ENCODE peak calls at places on chromosome 1, in ten cellular contexts. M is breast epithelium; C is cardiac muscle cell; Y is fibroblast of lung; K is aorta; W is CD8-positive, alpha-beta memory T cell; N is MM.1S; L is HCT116; J is H1; Z is IMR-90. I is an unnamed sample.
A peak's percentile ranks its signal among the peaks of the same experiment; 100 is the strongest.

GRCh38 chr1:175470591-175470990 is 272.8 kb downstream of the TNR start:
- DNase-seq in N (no peak), Z (no peak), J (no peak), M (no peak), W (no peak), L (no peak), C (no peak), Y (no peak), K (no peak), I (no peak)

GRCh38 chr1:47688161-47688560 is 250.3 kb downstream of the FOXD2 start:
- DNase-seq in L (no peak), C (no peak), M (no peak), Y (no peak), J (peak; percentile 49), K (peak; percentile 62), W (no peak), Z (no peak), N (no peak), I (peak; percentile 57)

GRCh38 chr1:70093250-70093975 is 112.0 kb downstream of the LRRC40 start:
- DNase-seq in M (no peak), K (no peak), N (no peak), Z (no peak), J (no peak), W (no peak), C (no peak), L (no peak), Y (no peak), I (no peak)

GRCh38 chr1:88744142-88744541 is 60.1 kb downstream of the PKN2 start:
- DNase-seq in K (no peak), C (no peak), L (no peak), W (no peak), J (no peak), M (no peak), Z (no peak), N (no peak), Y (no peak), I (no peak)

GRCh38 chr1:211739671-211740411 is 64.4 kb upstream of the NEK2 start:
- DNase-seq in Z (no peak), W (peak; percentile 33), J (no peak), M (no peak), L (no peak), N (peak; percentile 88), C (no peak), K (no peak), Y (no peak), I (no peak)

GRCh38 chr1:114208106-114208505 is 54.4 kb upstream of the SYT6 start:
- DNase-seq in J (no peak), C (no peak), K (no peak), W (no peak), M (no peak), L (no peak), N (no peak), Y (no peak), Z (no peak), I (no peak)

GRCh38 chr1:197951089-197951488 is 33.9 kb downstream of the LHX9 start:
- DNase-seq in N (no peak), J (no peak), W (no peak), M (no peak), C (no peak), L (no peak), K (no peak), Z (no peak), Y (no peak), I (no peak)

GRCh38 chr1:14113841-14114567 is 414.0 kb downstream of the PRDM2 start:
- DNase-seq in N (peak; percentile 74), C (peak; percentile 73), Z (peak; percentile 13), W (no peak), L (no peak), M (peak; percentile 54), Y (peak; percentile 56), J (peak; percentile 77), K (no peak), I (peak; percentile 53)

GRCh38 chr1:111857251-111857651 is 101.5 kb downstream of the DDX20 start:
- DNase-seq in N (no peak), C (no peak), M (no peak), Z (no peak), J (no peak), K (no peak), W (no peak), Y (no peak), L (no peak), I (no peak)

GRCh38 chr1:180230791-180231505 is 884 bp downstream of the LHX4 start:
- DNase-seq in L (no peak), W (no peak), M (no peak), J (peak; percentile 78), N (peak; percentile 24), C (peak; percentile 65), Y (peak; percentile 70), K (peak; percentile 74), Z (peak; percentile 51), I (peak; percentile 55)

GRCh38 chr1:82762829-82763532 is 962.2 kb downstream of the ADGRL2 start:
- DNase-seq in J (no peak), C (no peak), L (no peak), W (no peak), N (no peak), K (no peak), Z (no peak), Y (no peak), M (no peak), I (no peak)

GRCh38 chr1:24865587-24865986 is 64.5 kb downstream of the RUNX3 start:
- DNase-seq in N (no peak), Z (no peak), L (no peak), C (no peak), W (no peak), M (no peak), K (peak; percentile 27), Y (no peak), J (no peak), I (no peak)

GRCh38 chr1:47794530-47794929 is 202.7 kb downstream of the TRABD2B start:
- DNase-seq in Y (no peak), M (no peak), C (no peak), Z (no peak), W (no peak), J (no peak), K (no peak), L (no peak), N (no peak), I (peak; percentile 98)

GRCh38 chr1:60068393-60069045 is 5.1 kb downstream of the C1orf87 start:
- DNase-seq in Z (no peak), K (no peak), C (no peak), L (no peak), N (no peak), M (no peak), W (no peak), Y (peak; percentile 60), J (no peak), I (no peak)

GRCh38 chr1:24709748-24710416 is 35.4 kb upstream of the CLIC4 start:
- DNase-seq in Y (no peak), J (no peak), Z (no peak), L (no peak), K (no peak), N (no peak), W (no peak), M (no peak), C (no peak), I (no peak)

GRCh38 chr1:230979952-230980351 is 1.1 kb downstream of the ARV1 start:
- DNase-seq in M (no peak), Y (no peak), C (no peak), J (no peak), K (no peak), Z (no peak), W (no peak), L (no peak), N (no peak), I (no peak)
- H3K4me3 ChIP-seq in M (no peak overlapping the region), Y (peak overlapping the region; percentile 87), C (peak overlapping the region; percentile 92), J (peak overlapping the region; percentile 93), K (no peak overlapping the region), Z (no peak overlapping the region), W (peak overlapping the region; percentile 83), L (peak overlapping the region; percentile 88), N (peak overlapping the region; percentile 83), I (peak overlapping the region; percentile 85)

GRCh38 chr1:26749458-26749857 is 38.3 kb upstream of the PIGV start:
- DNase-seq in C (no peak), W (no peak), N (no peak), J (no peak), K (no peak), M (no peak), Z (no peak), Y (no peak), L (no peak), I (no peak)

GRCh38 chr1:26745191-26745590 is 42.6 kb upstream of the PIGV start:
- DNase-seq in Y (peak; percentile 78), J (no peak), N (no peak), Z (peak; percentile 47), W (no peak), C (no peak), L (no peak), M (no peak), K (no peak), I (no peak)

GRCh38 chr1:26747048-26747447 is 40.7 kb upstream of the PIGV start:
- DNase-seq in J (no peak), L (no peak), Z (no peak), K (no peak), C (no peak), W (no peak), M (no peak), N (no peak), Y (no peak), I (no peak)

GRCh38 chr1:26744075-26744958 is 43.4 kb upstream of the PIGV start:
- DNase-seq in Y (peak; percentile 94), J (peak; percentile 59), L (peak; percentile 66), Z (peak; percentile 94), M (no peak), K (peak; percentile 82), W (peak; percentile 84), N (peak; percentile 99), C (peak; percentile 41), I (peak; percentile 77)

DNA sequence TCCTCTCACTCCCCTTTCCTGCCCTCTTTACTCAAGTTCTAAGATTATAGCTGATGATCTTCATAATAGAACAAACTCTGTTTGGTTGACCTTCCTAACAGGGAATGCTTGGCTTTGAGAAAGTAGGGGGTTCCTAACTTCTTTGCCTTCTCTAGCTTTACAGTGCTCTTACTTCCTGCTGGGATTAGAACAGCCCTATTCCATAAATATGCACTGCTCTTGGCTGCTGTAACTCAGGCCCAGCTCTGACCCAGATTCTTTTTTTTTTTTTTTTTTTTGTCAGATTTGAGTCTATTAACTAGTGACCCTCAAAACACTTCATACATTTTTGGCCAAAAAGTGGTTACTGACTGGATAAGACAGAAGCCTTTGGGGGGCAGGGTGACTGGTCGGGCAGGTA is 39.4 kb upstream of the PIGV start:
- DNase-seq in Y (no peak), N (no peak), C (no peak), L (no peak), Z (no peak), K (no peak), M (no peak), J (no peak), W (no peak), I (no peak)
- H3K27ac ChIP-seq in Y (no peak overlapping the region), N (no peak overlapping the region), C (peak overlapping the region; percentile 57), L (no peak overlapping the region), Z (no peak overlapping the region), K (peak overlapping the region; percentile 29), M (peak overlapping the region; percentile 50), J (no peak overlapping the region), W (no peak overlapping the region), I (no peak overlapping the region)

GRCh38 chr1:217133958-217134856 is 411.0 kb upstream of the ESRRG start:
- DNase-seq in M (no peak), N (no peak), W (no peak), C (peak; percentile 68), L (no peak), J (peak; percentile 63), Z (peak; percentile 21), Y (peak; percentile 35), K (no peak), I (no peak)
- H3K27me3 ChIP-seq in M (no peaks in the 10 kb centered on the region), N (peaks cover 8% of the 10 kb centered on the region), W (peaks cover 13% of the 10 kb centered on the region), C (peaks cover 73% of the 10 kb centered on the region), L (no peaks in the 10 kb centered on the region), J (peaks cover 76% of the 10 kb centered on the region), Z (peaks cover 50% of the 10 kb centered on the region), Y (peaks cover 20% of the 10 kb centered on the region), K (no peaks in the 10 kb centered on the region), I (no peaks in the 10 kb centered on the region)

GRCh38 chr1:38728176-38728908 is 131.2 kb downstream of the RRAGC start:
- DNase-seq in N (no peak), M (no peak), C (no peak), L (no peak), Z (peak; percentile 68), Y (peak; percentile 93), K (peak; percentile 88), J (peak; percentile 58), W (no peak), I (peak; percentile 95)
- H3K4me3 ChIP-seq in N (no peak overlapping the region), M (no peak overlapping the region), C (no peak overlapping the region), L (no peak overlapping the region), Z (no peak overlapping the region), Y (no peak overlapping the region), K (no peak overlapping the region), J (peak overlapping the region; percentile 52), W (no peak overlapping the region), I (peak overlapping the region; percentile 50)